ENCODE peak calls at places on chromosomes 4 and X, in ten cellular contexts. One of them, this sample, is unnamed.

GRCh38 chr4:127309360-127310095 is 323.2 kb upstream of the INTU start:
- DNase-seq in tibial artery: no peak
- DNase-seq in ascending aorta: no peak
- DNase-seq in stimulated activated CD4-positive, alpha-beta T cell treated with anti-CD3 and anti-CD28 coated beads, Interleukin-12 subunit alpha, Interleukin-12 subunit beta, amount 100 ng/mL, for 48 hours: no peak
- DNase-seq in caudate nucleus: no peak
- DNase-seq in stimulated activated CD8-positive, alpha-beta memory T cell treated with anti-CD3 and anti-CD28 coated beads, Interleukin-12 subunit alpha, Interleukin-12 subunit beta, amount 100 ng/mL, for 4 hours: no peak
- DNase-seq in aorta: no peak
- DNase-seq in mesendoderm: no peak
- DNase-seq in EH: no peak
- DNase-seq in A172: peak; percentile 23
- DNase-seq in this sample: no peak

GRCh38 chr4:166459616-166460015 is 586.6 kb downstream of the TLL1 start:
- DNase-seq in mesendoderm: no peak
- DNase-seq in caudate nucleus: no peak
- DNase-seq in aorta: no peak
- DNase-seq in stimulated activated CD8-positive, alpha-beta memory T cell treated with anti-CD3 and anti-CD28 coated beads, Interleukin-12 subunit alpha, Interleukin-12 subunit beta, amount 100 ng/mL, for 4 hours: no peak
- DNase-seq in EH: no peak
- DNase-seq in tibial artery: no peak
- DNase-seq in A172: no peak
- DNase-seq in ascending aorta: no peak
- DNase-seq in stimulated activated CD4-positive, alpha-beta T cell treated with anti-CD3 and anti-CD28 coated beads, Interleukin-12 subunit alpha, Interleukin-12 subunit beta, amount 100 ng/mL, for 48 hours: no peak
- DNase-seq in this sample: no peak

GRCh38 chr4:38322709-38323108 is 341.3 kb upstream of the KLF3 start:
- DNase-seq in stimulated activated CD8-positive, alpha-beta memory T cell treated with anti-CD3 and anti-CD28 coated beads, Interleukin-12 subunit alpha, Interleukin-12 subunit beta, amount 100 ng/mL, for 4 hours: no peak
- DNase-seq in EH: peak; percentile 95
- DNase-seq in aorta: peak; percentile 79
- DNase-seq in caudate nucleus: no peak
- DNase-seq in ascending aorta: no peak
- DNase-seq in tibial artery: peak; percentile 81
- DNase-seq in mesendoderm: peak; percentile 21
- DNase-seq in A172: peak; percentile 87
- DNase-seq in stimulated activated CD4-positive, alpha-beta T cell treated with anti-CD3 and anti-CD28 coated beads, Interleukin-12 subunit alpha, Interleukin-12 subunit beta, amount 100 ng/mL, for 48 hours: no peak
- DNase-seq in this sample: no peak

GRCh38 chr4:72449705-72450104 is 119.3 kb downstream of the ADAMTS3 start:
- DNase-seq in tibial artery: no peak
- DNase-seq in ascending aorta: no peak
- DNase-seq in EH: peak; percentile 45
- DNase-seq in stimulated activated CD8-positive, alpha-beta memory T cell treated with anti-CD3 and anti-CD28 coated beads, Interleukin-12 subunit alpha, Interleukin-12 subunit beta, amount 100 ng/mL, for 4 hours: no peak
- DNase-seq in aorta: no peak
- DNase-seq in stimulated activated CD4-positive, alpha-beta T cell treated with anti-CD3 and anti-CD28 coated beads, Interleukin-12 subunit alpha, Interleukin-12 subunit beta, amount 100 ng/mL, for 48 hours: no peak
- DNase-seq in caudate nucleus: no peak
- DNase-seq in A172: no peak
- DNase-seq in mesendoderm: no peak
- DNase-seq in this sample: no peak

GRCh38 chr4:164224871-164225270 is 529.1 kb upstream of the SMIM31 start:
- DNase-seq in stimulated activated CD8-positive, alpha-beta memory T cell treated with anti-CD3 and anti-CD28 coated beads, Interleukin-12 subunit alpha, Interleukin-12 subunit beta, amount 100 ng/mL, for 4 hours: no peak
- DNase-seq in aorta: no peak
- DNase-seq in ascending aorta: no peak
- DNase-seq in caudate nucleus: no peak
- DNase-seq in EH: no peak
- DNase-seq in stimulated activated CD4-positive, alpha-beta T cell treated with anti-CD3 and anti-CD28 coated beads, Interleukin-12 subunit alpha, Interleukin-12 subunit beta, amount 100 ng/mL, for 48 hours: no peak
- DNase-seq in mesendoderm: no peak
- DNase-seq in A172: no peak
- DNase-seq in tibial artery: no peak
- DNase-seq in this sample: no peak

GRCh38 chrX:115940348-115940747 is 230.2 kb upstream of the AGTR2 start:
- DNase-seq in mesendoderm: peak; percentile 45
- DNase-seq in caudate nucleus: no peak
- DNase-seq in EH: no peak
- DNase-seq in aorta: no peak
- DNase-seq in tibial artery: no peak
- DNase-seq in ascending aorta: no peak
- DNase-seq in stimulated activated CD8-positive, alpha-beta memory T cell treated with anti-CD3 and anti-CD28 coated beads, Interleukin-12 subunit alpha, Interleukin-12 subunit beta, amount 100 ng/mL, for 4 hours: no peak
- DNase-seq in A172: no peak
- DNase-seq in stimulated activated CD4-positive, alpha-beta T cell treated with anti-CD3 and anti-CD28 coated beads, Interleukin-12 subunit alpha, Interleukin-12 subunit beta, amount 100 ng/mL, for 48 hours: no peak
- DNase-seq in this sample: no peak

GRCh38 chr4:66486068-66486467 is 815.8 kb upstream of the EPHA5 start:
- DNase-seq in ascending aorta: no peak
- DNase-seq in mesendoderm: no peak
- DNase-seq in EH: no peak
- DNase-seq in stimulated activated CD4-positive, alpha-beta T cell treated with anti-CD3 and anti-CD28 coated beads, Interleukin-12 subunit alpha, Interleukin-12 subunit beta, amount 100 ng/mL, for 48 hours: no peak
- DNase-seq in caudate nucleus: no peak
- DNase-seq in A172: no peak
- DNase-seq in tibial artery: no peak
- DNase-seq in aorta: no peak
- DNase-seq in stimulated activated CD8-positive, alpha-beta memory T cell treated with anti-CD3 and anti-CD28 coated beads, Interleukin-12 subunit alpha, Interleukin-12 subunit beta, amount 100 ng/mL, for 4 hours: no peak
- DNase-seq in this sample: no peak

GRCh38 chr4:138960175-138960710 is 55.3 kb upstream of the NOCT start:
- DNase-seq in caudate nucleus: no peak
- DNase-seq in A172: no peak
- DNase-seq in EH: no peak
- DNase-seq in stimulated activated CD8-positive, alpha-beta memory T cell treated with anti-CD3 and anti-CD28 coated beads, Interleukin-12 subunit alpha, Interleukin-12 subunit beta, amount 100 ng/mL, for 4 hours: no peak
- DNase-seq in aorta: no peak
- DNase-seq in ascending aorta: no peak
- DNase-seq in mesendoderm: no peak
- DNase-seq in stimulated activated CD4-positive, alpha-beta T cell treated with anti-CD3 and anti-CD28 coated beads, Interleukin-12 subunit alpha, Interleukin-12 subunit beta, amount 100 ng/mL, for 48 hours: no peak
- DNase-seq in tibial artery: no peak
- DNase-seq in this sample: no peak

GRCh38 chr4:150209140-150209829 is 131.0 kb downstream of the DCLK2 start:
- DNase-seq in stimulated activated CD4-positive, alpha-beta T cell treated with anti-CD3 and anti-CD28 coated beads, Interleukin-12 subunit alpha, Interleukin-12 subunit beta, amount 100 ng/mL, for 48 hours: peak; percentile 1
- DNase-seq in aorta: peak; percentile 89
- DNase-seq in tibial artery: peak; percentile 71
- DNase-seq in ascending aorta: no peak
- DNase-seq in A172: peak; percentile 53
- DNase-seq in mesendoderm: peak; percentile 73
- DNase-seq in stimulated activated CD8-positive, alpha-beta memory T cell treated with anti-CD3 and anti-CD28 coated beads, Interleukin-12 subunit alpha, Interleukin-12 subunit beta, amount 100 ng/mL, for 4 hours: no peak
- DNase-seq in caudate nucleus: no peak
- DNase-seq in EH: peak; percentile 71
- DNase-seq in this sample: no peak

GRCh38 chr4:186570193-186570996 is 15.0 kb upstream of the MTNR1A start:
- DNase-seq in caudate nucleus: no peak
- DNase-seq in EH: peak; percentile 80
- DNase-seq in mesendoderm: no peak
- DNase-seq in stimulated activated CD8-positive, alpha-beta memory T cell treated with anti-CD3 and anti-CD28 coated beads, Interleukin-12 subunit alpha, Interleukin-12 subunit beta, amount 100 ng/mL, for 4 hours: no peak
- DNase-seq in stimulated activated CD4-positive, alpha-beta T cell treated with anti-CD3 and anti-CD28 coated beads, Interleukin-12 subunit alpha, Interleukin-12 subunit beta, amount 100 ng/mL, for 48 hours: no peak
- DNase-seq in ascending aorta: no peak
- DNase-seq in A172: peak; percentile 23
- DNase-seq in tibial artery: no peak
- DNase-seq in aorta: no peak
- DNase-seq in this sample: no peak

GRCh38 chr4:151356510-151356909 is 31.1 kb upstream of the SH3D19 start:
- DNase-seq in ascending aorta: no peak
- DNase-seq in aorta: no peak
- DNase-seq in tibial artery: no peak
- DNase-seq in A172: peak; percentile 58
- DNase-seq in caudate nucleus: no peak
- DNase-seq in EH: peak; percentile 56
- DNase-seq in stimulated activated CD8-positive, alpha-beta memory T cell treated with anti-CD3 and anti-CD28 coated beads, Interleukin-12 subunit alpha, Interleukin-12 subunit beta, amount 100 ng/mL, for 4 hours: no peak
- DNase-seq in stimulated activated CD4-positive, alpha-beta T cell treated with anti-CD3 and anti-CD28 coated beads, Interleukin-12 subunit alpha, Interleukin-12 subunit beta, amount 100 ng/mL, for 48 hours: no peak
- DNase-seq in mesendoderm: no peak
- DNase-seq in this sample: no peak

GRCh38 chr4:17961249-17961648 is 60.3 kb downstream of the LCORL start:
- DNase-seq in EH: no peak
- DNase-seq in stimulated activated CD8-positive, alpha-beta memory T cell treated with anti-CD3 and anti-CD28 coated beads, Interleukin-12 subunit alpha, Interleukin-12 subunit beta, amount 100 ng/mL, for 4 hours: no peak
- DNase-seq in tibial artery: no peak
- DNase-seq in A172: no peak
- DNase-seq in stimulated activated CD4-positive, alpha-beta T cell treated with anti-CD3 and anti-CD28 coated beads, Interleukin-12 subunit alpha, Interleukin-12 subunit beta, amount 100 ng/mL, for 48 hours: no peak
- DNase-seq in mesendoderm: no peak
- DNase-seq in caudate nucleus: no peak
- DNase-seq in aorta: no peak
- DNase-seq in ascending aorta: no peak
- DNase-seq in this sample: no peak

GRCh38 chr4:31051565-31051964 is 331.4 kb downstream of the PCDH7 start:
- DNase-seq in EH: no peak
- DNase-seq in stimulated activated CD4-positive, alpha-beta T cell treated with anti-CD3 and anti-CD28 coated beads, Interleukin-12 subunit alpha, Interleukin-12 subunit beta, amount 100 ng/mL, for 48 hours: no peak
- DNase-seq in tibial artery: no peak
- DNase-seq in ascending aorta: no peak
- DNase-seq in A172: no peak
- DNase-seq in stimulated activated CD8-positive, alpha-beta memory T cell treated with anti-CD3 and anti-CD28 coated beads, Interleukin-12 subunit alpha, Interleukin-12 subunit beta, amount 100 ng/mL, for 4 hours: no peak
- DNase-seq in caudate nucleus: no peak
- DNase-seq in mesendoderm: no peak
- DNase-seq in aorta: no peak
- DNase-seq in this sample: no peak

GRCh38 chrX:74534569-74535038 is 79.8 kb downstream of the RLIM start:
- DNase-seq in stimulated activated CD4-positive, alpha-beta T cell treated with anti-CD3 and anti-CD28 coated beads, Interleukin-12 subunit alpha, Interleukin-12 subunit beta, amount 100 ng/mL, for 48 hours: no peak
- DNase-seq in stimulated activated CD8-positive, alpha-beta memory T cell treated with anti-CD3 and anti-CD28 coated beads, Interleukin-12 subunit alpha, Interleukin-12 subunit beta, amount 100 ng/mL, for 4 hours: no peak
- DNase-seq in aorta: no peak
- DNase-seq in EH: peak; percentile 75
- DNase-seq in A172: no peak
- DNase-seq in mesendoderm: peak; percentile 21
- DNase-seq in caudate nucleus: no peak
- DNase-seq in ascending aorta: no peak
- DNase-seq in tibial artery: no peak
- DNase-seq in this sample: no peak

GRCh38 chr4:110737931-110738330 is 115.1 kb upstream of the PITX2 start:
- DNase-seq in stimulated activated CD4-positive, alpha-beta T cell treated with anti-CD3 and anti-CD28 coated beads, Interleukin-12 subunit alpha, Interleukin-12 subunit beta, amount 100 ng/mL, for 48 hours: no peak
- DNase-seq in tibial artery: no peak
- DNase-seq in caudate nucleus: no peak
- DNase-seq in EH: no peak
- DNase-seq in aorta: no peak
- DNase-seq in A172: peak; percentile 2
- DNase-seq in ascending aorta: no peak
- DNase-seq in mesendoderm: no peak
- DNase-seq in stimulated activated CD8-positive, alpha-beta memory T cell treated with anti-CD3 and anti-CD28 coated beads, Interleukin-12 subunit alpha, Interleukin-12 subunit beta, amount 100 ng/mL, for 4 hours: no peak
- DNase-seq in this sample: no peak

GRCh38 chr4:26083987-26084386 is 170.0 kb downstream of the SMIM20 start:
- DNase-seq in aorta: no peak
- DNase-seq in caudate nucleus: no peak
- DNase-seq in EH: peak; percentile 87
- DNase-seq in stimulated activated CD8-positive, alpha-beta memory T cell treated with anti-CD3 and anti-CD28 coated beads, Interleukin-12 subunit alpha, Interleukin-12 subunit beta, amount 100 ng/mL, for 4 hours: no peak
- DNase-seq in tibial artery: no peak
- DNase-seq in mesendoderm: peak; percentile 34
- DNase-seq in A172: peak; percentile 92
- DNase-seq in stimulated activated CD4-positive, alpha-beta T cell treated with anti-CD3 and anti-CD28 coated beads, Interleukin-12 subunit alpha, Interleukin-12 subunit beta, amount 100 ng/mL, for 48 hours: no peak
- DNase-seq in ascending aorta: no peak
- DNase-seq in this sample: no peak

GRCh38 chrX:71098302-71098701 is 2.7 kb downstream of the FOXO4 start:
- DNase-seq in mesendoderm: peak; percentile 56
- DNase-seq in stimulated activated CD8-positive, alpha-beta memory T cell treated with anti-CD3 and anti-CD28 coated beads, Interleukin-12 subunit alpha, Interleukin-12 subunit beta, amount 100 ng/mL, for 4 hours: peak; percentile 49
- DNase-seq in ascending aorta: peak; percentile 37
- DNase-seq in A172: no peak
- DNase-seq in caudate nucleus: peak; percentile 2
- DNase-seq in tibial artery: peak; percentile 66
- DNase-seq in stimulated activated CD4-positive, alpha-beta T cell treated with anti-CD3 and anti-CD28 coated beads, Interleukin-12 subunit alpha, Interleukin-12 subunit beta, amount 100 ng/mL, for 48 hours: peak; percentile 57
- DNase-seq in aorta: peak; percentile 82
- DNase-seq in EH: peak; percentile 56
- DNase-seq in this sample: no peak